ENCODE peak calls at places on chromosomes 5 and 9, in ten cellular contexts. H, R, M, J, D, B, U, C, G and W are unnamed samples.

GRCh38 chr5:160751297-160751696 is 100.7 kb downstream of the ATP10B start:
- DNase-seq in U (no peak), H (no peak), J (no peak), R (no peak), C (no peak), M (no peak), G (no peak), D (no peak), B (no peak), W (no peak)

GRCh38 chr5:122517091-122517490 is 205.1 kb downstream of the SNCAIP start:
- DNase-seq in D (no peak), C (no peak), R (no peak), B (no peak), U (no peak), J (no peak), G (no peak), H (no peak), M (no peak), W (no peak)

GRCh38 chr9:126298319-126298801 is 28.3 kb upstream of the MVB12B start:
- DNase-seq in C (no peak), D (no peak), G (peak), H (no peak), M (no peak), J (peak), B (no peak), U (no peak), R (no peak), W (no peak)

GRCh38 chr5:151520294-151520693 is 70.8 kb downstream of the FAT2 start:
- DNase-seq in U (peak), H (no peak), R (no peak), M (no peak), B (no peak), J (no peak), C (no peak), D (no peak), G (peak), W (no peak)

GRCh38 chr9:95076696-95077052 is 240.8 kb downstream of the FANCC start:
- DNase-seq in M (no peak), C (no peak), B (no peak), J (no peak), D (no peak), G (no peak), R (no peak), H (no peak), U (no peak), W (no peak)

GRCh38 chr5:145778144-145778900 is 56.8 kb downstream of the PRELID2 start:
- DNase-seq in U (no peak), R (no peak), B (no peak), D (no peak), J (no peak), M (no peak), G (no peak), C (no peak), H (no peak), W (no peak)

GRCh38 chr9:107274953-107275422 is 8.1 kb upstream of the RAD23B start:
- DNase-seq in H (no peak), R (no peak), B (no peak), J (no peak), M (no peak), G (no peak), U (peak), D (no peak), C (no peak), W (no peak)

GRCh38 chr9:132182609-132183073 is 20.8 kb downstream of the NTNG2 start:
- DNase-seq in J (no peak), H (no peak), M (peak), R (peak), D (no peak), B (no peak), G (no peak), U (no peak), C (no peak), W (no peak)

GRCh38 chr5:72895758-72896157 is 60.1 kb upstream of the FCHO2 start:
- DNase-seq in D (no peak), M (no peak), G (no peak), C (no peak), U (no peak), H (no peak), B (no peak), R (no peak), J (no peak), W (no peak)

GRCh38 chr5:147688965-147689364 is 93.6 kb downstream of the JAKMIP2 start:
- DNase-seq in J (peak), H (peak), U (no peak), M (no peak), B (no peak), G (no peak), C (no peak), D (peak), R (peak), W (no peak)

GRCh38 chr5:4189317-4189716 is 593.7 kb downstream of the IRX1 start:
- DNase-seq in J (no peak), G (no peak), C (no peak), R (no peak), H (no peak), U (no peak), M (no peak), B (no peak), D (no peak), W (no peak)

GRCh38 chr5:9091896-9092662 is 453.8 kb downstream of the SEMA5A start:
- DNase-seq in M (no peak), R (no peak), J (no peak), U (no peak), G (no peak), B (no peak), D (no peak), C (no peak), H (no peak), W (no peak)

GRCh38 chr5:175202461-175203065 is 241.4 kb downstream of the DRD1 start:
- DNase-seq in D (no peak), J (no peak), B (no peak), U (no peak), M (no peak), G (no peak), C (no peak), R (no peak), H (no peak), W (no peak)

GRCh38 chr9:113885183-113886002 is 9.3 kb downstream of the ZNF618 start:
- DNase-seq in U (no peak), C (no peak), B (no peak), M (no peak), J (no peak), G (no peak), D (no peak), R (no peak), H (no peak), W (no peak)

GRCh38 chr9:131258186-131258585 is 18.1 kb downstream of the FAM78A start:
- DNase-seq in D (no peak), H (no peak), M (no peak), R (no peak), U (no peak), G (no peak), C (no peak), B (peak), J (no peak), W (no peak)

GRCh38 chr5:107274576-107274975 is 396.2 kb downstream of the EFNA5 start:
- DNase-seq in G (no peak), R (no peak), B (no peak), U (no peak), M (no peak), H (no peak), J (no peak), C (no peak), D (no peak), W (no peak)

GRCh38 chr5:36017622-36018021 is 26.4 kb upstream of the UGT3A1 start:
- DNase-seq in B (no peak), C (no peak), M (no peak), J (peak), D (no peak), G (no peak), H (no peak), U (no peak), R (no peak), W (no peak)

GRCh38 chr9:121841771-121842611 is 190.6 kb downstream of the DAB2IP start:
- DNase-seq in H (no peak), B (no peak), D (no peak), R (peak), G (peak), M (no peak), U (peak), C (no peak), J (no peak), W (no peak)

GRCh38 chr5:143564417-143564816 is 160.9 kb upstream of the NR3C1 start:
- DNase-seq in B (no peak), M (no peak), G (no peak), U (peak), H (no peak), R (no peak), D (no peak), J (no peak), C (peak), W (no peak)

GRCh38 chr5:95823738-95824609 is 1.4 kb upstream of the GLRX start:
- DNase-seq in R (peak), B (peak), C (no peak), H (peak), J (peak), D (no peak), M (peak), U (peak), G (peak), W (no peak)

GRCh38 chr5:88876714-88877113 is 6.3 kb downstream of the MEF2C start:
- DNase-seq in R (no peak), J (no peak), B (no peak), H (no peak), G (no peak), M (no peak), U (no peak), C (no peak), D (no peak), W (no peak)

GRCh38 chr5:122077451-122078115 is 476 bp downstream of the LOX start:
- DNase-seq in H (peak), D (no peak), R (peak), G (peak), C (no peak), M (peak), B (peak), U (no peak), J (peak), W (no peak)

GRCh38 chr9:89007568-89007967 is 16.3 kb downstream of the S1PR3 start:
- DNase-seq in U (no peak), H (no peak), R (no peak), M (no peak), B (no peak), D (no peak), C (no peak), G (peak), J (no peak), W (no peak)

GRCh38 chr9:16133556-16134227 is 580.8 kb downstream of the CCDC171 start:
- DNase-seq in U (peak), B (no peak), D (no peak), R (no peak), G (no peak), J (peak), C (no peak), H (no peak), M (peak), W (no peak)

GRCh38 chr9:36991516-36992134 is 42.4 kb downstream of the PAX5 start:
- DNase-seq in J (no peak), R (no peak), G (no peak), M (no peak), D (no peak), H (no peak), U (peak), B (no peak), C (no peak), W (no peak)

GRCh38 chr5:3276891-3277290 is 318.7 kb upstream of the IRX1 start:
- DNase-seq in B (no peak), U (no peak), G (peak), J (no peak), C (no peak), H (no peak), M (no peak), D (no peak), R (no peak), W (no peak)

GRCh38 chr9:88433583-88434240 is 45.5 kb downstream of the SPIN1 start:
- DNase-seq in C (no peak), M (no peak), G (no peak), H (no peak), J (no peak), B (no peak), R (no peak), D (no peak), U (no peak), W (no peak)

GRCh38 chr5:137099651-137100050 is 399.5 kb downstream of the SPOCK1 start:
- DNase-seq in C (no peak), R (no peak), D (no peak), G (no peak), H (no peak), M (no peak), J (no peak), B (no peak), U (no peak), W (no peak)

GRCh38 chr9:137589441-137590122 is 730 bp downstream of the ZMYND19 start:
- DNase-seq in G (no peak), R (no peak), C (no peak), H (no peak), M (peak), U (peak), B (no peak), J (no peak), D (no peak), W (no peak)

GRCh38 chr9:27407966-27408365 is 111.0 kb upstream of the EQTN start:
- DNase-seq in H (no peak), C (no peak), G (no peak), M (no peak), R (no peak), D (no peak), B (no peak), J (no peak), U (no peak), W (no peak)

DNA sequence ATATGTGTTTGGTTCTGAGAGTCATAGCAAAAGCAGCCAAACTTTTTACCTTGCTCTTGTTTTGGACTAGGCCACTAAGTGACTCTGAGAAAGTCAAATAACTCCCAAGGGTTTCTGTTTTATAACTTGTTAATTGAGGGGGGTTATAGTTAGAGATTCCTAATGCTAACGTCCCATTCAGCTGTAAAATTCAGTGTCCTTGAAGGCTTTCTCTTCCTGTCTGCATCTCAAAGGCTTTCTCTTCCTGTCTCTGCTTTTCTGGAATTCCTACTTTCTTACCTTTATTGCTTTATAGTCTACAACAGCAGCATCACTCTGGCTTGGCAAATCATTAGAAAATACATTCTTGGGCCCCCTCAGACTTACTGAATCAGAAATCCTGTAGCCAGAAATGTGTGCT is 479.5 kb upstream of the SEMA6A start:
- DNase-seq in G (no peak), D (no peak), H (no peak), U (no peak), C (no peak), B (no peak), M (no peak), R (no peak), J (no peak), W (no peak)
- H3K4me3 ChIP-seq in G (no peak), D (no peak), H (no peak), U (no peak), C (no peak), B (no peak), M (no peak), R (no peak), J (no peak), W (no peak)

GRCh38 chr5:40828690-40829661 is 6.0 kb downstream of the RPL37 start:
- DNase-seq in R (no peak), M (no peak), H (no peak), G (no peak), C (no peak), J (no peak), U (no peak), D (no peak), B (no peak), W (no peak)

GRCh38 chr5:40827479-40827977 is 7.5 kb downstream of the RPL37 start:
- DNase-seq in U (no peak), B (no peak), D (no peak), M (no peak), G (no peak), C (no peak), R (no peak), J (no peak), H (no peak), W (no peak)

GRCh38 chr5:40829748-40830305 is 5.2 kb downstream of the RPL37 start:
- DNase-seq in R (no peak), J (no peak), U (no peak), B (no peak), C (no peak), G (no peak), H (no peak), D (no peak), M (no peak), W (no peak)

GRCh38 chr5:40826778-40827478 is 8.1 kb downstream of the RPL37 start:
- DNase-seq in H (no peak), U (no peak), B (no peak), R (no peak), G (no peak), J (no peak), D (no peak), C (no peak), M (no peak), W (no peak)

GRCh38 chr5:40828021-40828631 is 6.9 kb downstream of the RPL37 start:
- DNase-seq in C (no peak), R (no peak), G (no peak), H (no peak), M (no peak), D (no peak), J (no peak), B (no peak), U (no peak), W (no peak)
- TF ChIP-seq POLR2A in C (no peak), R (no peak), G (no peak), H (no peak), M (no peak), D (no peak), J (no peak), B (no peak), U (peak), W (no peak)

GRCh38 chr5:1666812-1667588 is 132.6 kb downstream of the MRPL36 start:
- DNase-seq in H (no peak), R (no peak), B (no peak), M (no peak), G (peak), C (no peak), U (no peak), D (peak), J (peak), W (no peak)
- H3K4me3 ChIP-seq in H (peak), R (peak), B (no peak), M (peak), G (no peak), C (no peak), U (no peak), D (no peak), J (peak), W (no peak)

DNA sequence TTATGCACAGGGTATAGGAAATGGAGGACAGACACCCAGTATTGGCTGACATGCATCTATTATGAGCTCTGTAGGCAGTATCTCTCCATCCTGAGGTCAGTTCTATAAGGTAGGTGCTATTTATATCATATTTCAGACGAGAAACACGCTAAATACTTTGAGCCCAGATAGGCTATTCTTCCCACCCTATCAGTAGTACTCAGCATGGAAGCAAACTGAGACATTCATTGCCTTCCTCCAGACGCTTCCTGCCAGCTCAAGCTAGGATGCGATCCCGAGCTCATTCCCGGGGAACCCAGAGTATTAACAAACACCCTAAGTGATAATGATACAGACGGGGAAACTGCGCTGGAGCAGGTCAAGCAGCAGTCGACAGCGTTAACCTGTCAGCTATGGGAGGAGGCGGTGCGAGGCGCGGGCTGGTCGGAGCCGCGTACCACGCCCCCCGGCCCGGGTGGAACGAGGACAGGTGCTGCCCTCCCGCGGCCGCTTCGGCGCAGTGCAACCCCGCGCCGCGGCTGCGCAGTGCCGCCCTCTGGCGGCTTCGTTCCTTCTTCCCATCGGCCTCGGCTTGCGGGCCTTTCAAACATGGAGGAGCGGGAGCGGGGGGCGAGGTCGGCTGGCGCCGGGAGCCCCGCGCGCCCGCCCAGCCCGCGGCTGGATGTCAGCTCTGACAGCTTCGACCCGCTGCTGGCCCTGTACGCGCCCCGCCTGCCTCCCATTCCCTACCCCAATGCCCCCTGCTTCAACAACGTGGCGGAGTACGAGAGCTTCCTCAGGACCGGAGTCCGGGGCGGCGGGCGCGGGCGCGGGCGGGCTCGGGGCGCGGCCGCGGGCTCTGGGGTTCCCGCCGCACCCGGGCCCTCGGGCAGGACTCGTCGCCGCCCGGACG is at the start of gene LSM11:
- DNase-seq in M (peak), R (peak), J (peak), G (peak), H (peak), D (peak), U (peak), C (peak), B (peak), W (peak)
- TF ChIP-seq POLR2A in M (peak), R (peak), J (peak), G (no peak), H (no peak), D (no peak), U (peak), C (peak), B (no peak), W (peak)

GRCh38 chr9:116152390-116152789 is 1.2 kb upstream of the PAPPA start:
- DNase-seq in M (no peak), B (no peak), G (no peak), J (no peak), R (no peak), C (no peak), H (no peak), U (no peak), D (no peak), W (no peak)

GRCh38 chr9:116153765-116154333 is at the start of gene PAPPA:
- DNase-seq in J (no peak), D (no peak), U (no peak), C (no peak), B (no peak), H (no peak), R (peak), G (no peak), M (no peak), W (no peak)

GRCh38 chr9:116154334-116154975 is 864 bp downstream of the PAPPA start:
- DNase-seq in C (no peak), D (no peak), G (no peak), B (peak), H (peak), R (peak), M (peak), U (no peak), J (no peak), W (no peak)

GRCh38 chr9:116151966-116152381 is 1.6 kb upstream of the PAPPA start:
- DNase-seq in D (no peak), G (no peak), R (no peak), U (no peak), B (no peak), M (no peak), H (no peak), J (no peak), C (no peak), W (no peak)

DNA sequence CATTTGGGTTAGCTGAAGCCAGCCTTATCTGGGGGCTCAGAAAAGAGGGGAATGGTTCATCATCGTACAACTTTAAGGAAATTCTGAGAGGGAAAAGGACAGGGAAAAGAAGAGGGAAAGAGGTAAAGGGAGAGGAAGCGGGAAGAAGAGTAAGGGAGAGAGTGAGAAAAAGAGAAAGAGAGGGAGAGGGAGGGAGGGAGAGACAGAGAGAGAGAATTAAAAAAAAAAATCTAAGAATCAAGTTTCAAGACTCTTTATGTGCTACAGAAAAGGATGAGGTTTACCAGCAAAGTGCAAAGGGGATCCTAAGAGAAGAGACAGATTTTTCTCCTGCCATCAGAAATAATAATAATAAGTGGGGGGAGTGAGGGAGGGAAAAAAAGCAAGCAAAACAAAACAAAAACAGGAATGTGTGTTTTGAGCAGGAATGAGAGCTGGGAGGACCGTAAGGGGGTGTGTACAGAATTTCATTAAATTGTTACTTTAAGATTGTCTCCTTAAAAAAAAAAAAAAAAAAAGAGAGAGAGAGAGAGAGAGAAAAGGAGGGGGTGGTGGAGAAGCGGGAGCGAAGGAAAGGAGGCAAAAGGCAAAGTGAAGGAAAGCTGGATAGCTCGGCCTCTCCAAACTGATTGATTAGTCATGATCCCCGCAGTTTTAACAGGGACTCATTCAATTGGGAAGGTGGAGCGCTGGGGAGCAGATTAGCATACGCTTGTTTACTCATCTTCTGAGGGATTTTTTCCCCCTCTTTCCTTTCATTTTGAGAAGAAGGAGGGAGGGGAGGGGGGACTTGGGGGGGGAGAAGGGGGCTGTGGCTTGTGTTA is 438 bp upstream of the PAPPA start:
- DNase-seq in B (no peak), J (no peak), G (no peak), C (no peak), U (no peak), M (no peak), H (no peak), R (peak), D (no peak), W (no peak)
- H3K4me3 ChIP-seq in B (no peak), J (peak), G (no peak), C (no peak), U (no peak), M (no peak), H (peak), R (peak), D (peak), W (peak)